ENCODE peak calls at places on chromosome 9, in eight cellular contexts. H is lower leg skin, I is GM06990, R is epithelial cell of esophagus, O is Caco-2, F is neural progenitor cell, P is astrocyte of the spinal cord, C is hepatocyte. A is an unnamed sample.
A peak's percentile ranks its signal among the peaks of the same experiment; 100 is the strongest.

GRCh38 chr9:100368672-100369071 is 15.9 kb upstream of the TEX10 start:
- DNase-seq in O (no peak), F (no peak), R (no peak), I (no peak), P (no peak), C (no peak), H (no peak), A (no peak)

GRCh38 chr9:83304686-83305085 is 233.5 kb downstream of the FRMD3 start:
- DNase-seq in R (no peak), P (peak; percentile 93), O (no peak), H (peak; percentile 64), F (no peak), I (no peak), C (peak; percentile 52), A (peak; percentile 97)

GRCh38 chr9:128863647-128864046 is 18.1 kb downstream of the KYAT1 start:
- DNase-seq in F (peak; percentile 85), R (peak; percentile 65), I (peak; percentile 79), C (peak; percentile 79), O (peak; percentile 85), P (peak; percentile 47), H (peak; percentile 49), A (peak; percentile 52)

GRCh38 chr9:132032584-132032945 is 47.1 kb downstream of the MED27 start:
- DNase-seq in C (no peak), I (no peak), O (no peak), R (no peak), P (no peak), F (no peak), H (no peak), A (no peak)

GRCh38 chr9:31034311-31034710 is 1350.1 kb upstream of the ACO1 start:
- DNase-seq in P (no peak), O (no peak), F (peak; percentile 1), C (no peak), H (no peak), R (peak; percentile 27), I (no peak), A (no peak)

GRCh38 chr9:16384993-16385392 is 485.5 kb downstream of the BNC2 start:
- DNase-seq in P (no peak), F (no peak), R (no peak), H (no peak), C (no peak), O (no peak), I (no peak), A (no peak)

GRCh38 chr9:110672873-110673508 is 4.4 kb downstream of the MUSK start:
- DNase-seq in H (no peak), P (no peak), R (no peak), C (no peak), O (no peak), I (no peak), F (no peak), A (no peak)

GRCh38 chr9:100739666-100740065 is 161.8 kb downstream of the CAVIN4 start:
- DNase-seq in H (no peak), C (peak; percentile 28), P (no peak), F (no peak), R (peak; percentile 85), O (peak; percentile 49), I (no peak), A (no peak)

GRCh38 chr9:32703635-32704034 is 68.2 kb upstream of the TAF1L start:
- DNase-seq in O (no peak), F (peak; percentile 18), C (no peak), R (peak; percentile 29), I (no peak), P (no peak), H (no peak), A (no peak)

GRCh38 chr9:127311239-127311741 is 46.7 kb downstream of the GARNL3 start:
- DNase-seq in C (peak; percentile 53), H (peak; percentile 56), P (peak; percentile 78), R (peak; percentile 77), F (peak; percentile 55), O (no peak), I (no peak), A (peak; percentile 71)

GRCh38 chr9:101485873-101486692 is 47.6 kb upstream of the RNF20 start:
- DNase-seq in P (peak; percentile 36), F (peak; percentile 68), H (no peak), C (peak; percentile 46), R (peak; percentile 36), O (peak; percentile 32), I (peak; percentile 4), A (peak; percentile 27)

GRCh38 chr9:2023532-2023931 is 8.4 kb downstream of the SMARCA2 start:
- DNase-seq in C (no peak), O (no peak), F (no peak), R (no peak), P (no peak), H (no peak), I (no peak), A (no peak)

GRCh38 chr9:126650830-126651341 is 37.2 kb downstream of the LMX1B start:
- DNase-seq in C (peak; percentile 36), F (no peak), R (no peak), P (no peak), I (no peak), H (no peak), O (peak; percentile 75), A (no peak)

GRCh38 chr9:99433555-99433954 is 211.5 kb downstream of the SEC61B start:
- DNase-seq in R (peak; percentile 91), C (peak; percentile 78), O (peak; percentile 66), P (peak; percentile 59), H (peak; percentile 46), I (peak; percentile 72), F (no peak), A (peak; percentile 88)

DNA sequence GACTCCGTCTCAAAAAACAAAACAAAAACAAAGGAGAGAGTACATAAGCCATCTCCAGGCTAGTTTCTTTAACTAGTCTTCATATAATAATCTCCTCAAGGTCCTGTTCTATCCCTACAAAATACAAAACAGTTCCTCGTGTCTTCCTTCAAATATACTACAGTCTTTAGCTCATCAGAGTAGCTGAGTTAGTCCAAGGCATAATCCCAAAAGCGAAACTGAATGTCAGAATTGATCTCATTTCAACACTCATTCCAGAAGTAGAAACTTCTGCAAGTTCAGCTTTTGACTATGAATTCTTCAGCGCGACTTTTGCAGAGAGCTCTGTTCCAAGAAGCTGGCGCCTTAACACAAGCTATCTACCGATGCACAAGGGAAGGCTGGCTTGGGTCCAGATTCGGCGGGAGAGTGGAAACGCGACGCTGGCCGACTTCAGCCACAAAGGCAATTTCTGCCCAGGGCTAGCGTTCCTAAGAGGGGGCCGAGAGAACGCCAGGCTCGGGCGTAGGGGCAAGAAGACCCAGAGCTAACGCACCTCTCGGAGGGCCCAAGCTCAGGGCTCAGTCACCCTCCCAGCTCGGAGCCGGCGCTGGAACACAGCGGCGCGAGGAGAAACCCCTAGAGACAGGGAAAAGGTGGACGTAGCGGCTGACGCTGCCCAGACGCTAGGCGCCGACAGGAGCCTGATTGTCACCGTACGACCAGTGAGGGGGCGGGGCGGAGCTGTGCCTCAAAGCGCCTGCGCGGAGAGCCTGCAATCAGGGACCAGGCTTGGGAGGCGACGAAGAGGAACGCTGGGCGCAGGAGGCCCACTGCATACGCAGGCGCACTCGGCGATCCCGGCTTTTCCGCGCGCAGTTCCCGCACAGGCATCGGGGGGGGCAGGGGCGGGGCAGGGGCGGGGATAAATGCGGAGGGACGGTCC is 469 bp upstream of the HSDL2 start:
- DNase-seq in C (peak; percentile 99), R (peak; percentile 99), P (peak; percentile 99), H (peak; percentile 99), F (peak; percentile 99), O (peak; percentile 99), I (peak; percentile 97), A (peak; percentile 97)
- TF ChIP-seq CTCF in C (no peak), R (peak; percentile 14), P (no peak), H (no peak), F (no peak), O (peak; percentile 3), I (no peak), A (no peak)

GRCh38 chr9:136656339-136656738 is 6.4 kb upstream of the EGFL7 start:
- DNase-seq in F (no peak), O (peak; percentile 35), P (no peak), I (no peak), R (no peak), C (no peak), H (no peak), A (no peak)
- H3K4me3 ChIP-seq in F (no peak overlapping the region), O (no peak overlapping the region), P (no peak overlapping the region), I (no peak overlapping the region), R (no peak overlapping the region), C (no peak overlapping the region), H (no peak overlapping the region), A (no peak overlapping the region)

DNA sequence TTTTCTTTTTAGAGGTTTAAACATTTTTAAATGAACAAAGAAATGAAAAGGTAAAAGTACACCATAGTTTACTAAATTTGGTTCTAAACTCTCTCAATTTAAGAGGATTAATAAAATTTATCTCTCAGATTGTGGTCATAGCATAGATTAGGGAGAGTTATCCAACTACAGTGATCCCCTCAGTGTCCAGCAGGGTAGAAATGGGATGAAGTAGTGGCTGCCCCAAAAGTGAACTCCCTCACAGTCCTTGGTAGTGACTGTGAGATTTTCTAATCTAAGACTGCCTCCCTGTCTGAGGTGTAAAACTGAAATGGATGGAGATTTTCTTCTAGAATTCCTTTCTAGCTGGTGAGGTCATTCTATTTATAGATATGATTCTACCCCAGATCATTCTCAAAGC is 455.5 kb downstream of the ACTL7B start:
- DNase-seq in F (no peak), I (no peak), H (no peak), P (no peak), C (no peak), R (no peak), O (no peak), A (no peak)
- TF ChIP-seq CTCF in F (no peak), I (no peak), H (no peak), P (peak; percentile 5), C (no peak), R (peak; percentile 20), O (no peak), A (peak; percentile 19)

GRCh38 chr9:134456740-134457315 is 130.6 kb downstream of the RXRA start:
- DNase-seq in O (no peak), C (no peak), F (no peak), H (no peak), I (no peak), P (no peak), R (no peak), A (no peak)

GRCh38 chr9:134455951-134456739 is 129.9 kb downstream of the RXRA start:
- DNase-seq in I (no peak), F (no peak), O (no peak), C (peak; percentile 91), R (peak; percentile 79), H (peak; percentile 82), P (peak; percentile 98), A (peak; percentile 99)

GRCh38 chr9:134459164-134459563 is 132.9 kb downstream of the RXRA start:
- DNase-seq in F (no peak), C (no peak), O (no peak), I (no peak), H (no peak), P (no peak), R (no peak), A (no peak)

GRCh38 chr9:134458111-134458845 is 132.0 kb downstream of the RXRA start:
- DNase-seq in H (no peak), C (peak; percentile 74), R (no peak), F (no peak), P (peak; percentile 57), I (no peak), O (no peak), A (peak; percentile 40)

DNA sequence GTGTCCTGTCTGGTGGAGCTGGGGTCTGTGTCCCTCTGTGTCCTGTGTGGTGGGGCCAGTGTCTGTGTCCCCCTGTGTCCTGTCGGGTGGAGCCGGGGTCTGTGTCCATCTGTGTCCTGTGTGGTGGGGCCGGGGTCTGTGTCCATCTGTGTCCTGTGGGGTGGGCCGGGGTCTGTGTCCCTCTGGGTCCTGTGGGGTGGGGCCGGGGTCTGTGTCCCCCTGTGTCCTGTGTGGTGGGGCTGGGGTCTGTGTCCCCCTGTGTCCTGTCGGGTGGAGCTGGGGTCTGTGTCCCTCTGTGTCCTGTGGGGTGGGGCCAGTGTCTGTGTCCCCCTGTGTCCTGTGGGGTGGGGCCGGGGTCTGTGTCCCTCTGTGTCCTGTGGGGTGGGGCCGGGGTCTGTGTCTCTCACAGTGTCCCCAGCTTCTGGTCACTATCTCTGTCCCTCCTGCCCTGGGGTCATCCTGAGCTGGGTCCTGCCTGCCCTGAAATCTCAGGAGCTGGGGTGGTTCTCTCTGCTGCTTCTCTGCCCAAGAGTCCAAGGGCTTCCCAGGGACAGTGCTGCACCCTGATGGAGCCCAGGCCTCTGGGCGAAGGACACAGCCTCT is 131.2 kb downstream of the RXRA start:
- DNase-seq in H (no peak), F (no peak), R (no peak), I (no peak), O (no peak), P (no peak), C (no peak), A (no peak)
- H3K4me3 ChIP-seq in H (no peak overlapping the region), F (no peak overlapping the region), R (no peak overlapping the region), I (no peak overlapping the region), O (no peak overlapping the region), P (no peak overlapping the region), C (no peak overlapping the region), A (no peak overlapping the region)